ENCODE peak calls at places on chromosomes 4 and X, in six cellular contexts. A, G, Q, D, F and M are unnamed samples.

GRCh38 chr4:110902500-110902899 is 279.6 kb upstream of the PITX2 start:
- DNase-seq in A (no peak), G (no peak), Q (no peak), D (no peak), F (no peak), M (peak; percentile 30)

GRCh38 chr4:118811832-118812231 is 24.1 kb downstream of the SEC24D start:
- DNase-seq in G (no peak), F (no peak), Q (no peak), A (no peak), D (no peak), M (no peak)

GRCh38 chr4:54384563-54384962 is 155.5 kb downstream of the PDGFRA start:
- DNase-seq in Q (no peak), A (peak; percentile 7), F (peak; percentile 56), G (peak; percentile 3), D (peak; percentile 6), M (peak; percentile 14)

GRCh38 chr4:156779774-156780173 is 191.8 kb downstream of the PDGFC start:
- DNase-seq in A (no peak), D (no peak), G (peak; percentile 86), Q (no peak), F (peak; percentile 84), M (peak; percentile 76)

GRCh38 chr4:7118013-7118832 is 50.4 kb upstream of the GRPEL1 start:
- DNase-seq in Q (no peak), F (no peak), G (no peak), A (no peak), D (no peak), M (no peak)

GRCh38 chr4:40626183-40626990 is 3.3 kb downstream of the RBM47 start:
- DNase-seq in D (no peak), F (peak; percentile 51), Q (no peak), A (no peak), G (no peak), M (no peak)

GRCh38 chr4:54499308-54500074 is 158.3 kb upstream of the KIT start:
- DNase-seq in Q (no peak), D (no peak), A (no peak), F (peak; percentile 52), G (no peak), M (peak; percentile 55)

GRCh38 chr4:139975830-139976272 is 178.1 kb downstream of the MAML3 start:
- DNase-seq in F (peak; percentile 47), G (no peak), Q (no peak), D (no peak), A (peak; percentile 4), M (peak; percentile 47)

GRCh38 chr4:144820115-144820514 is 174.2 kb downstream of the HHIP start:
- DNase-seq in Q (no peak), G (no peak), F (no peak), A (no peak), D (no peak), M (peak; percentile 22)

GRCh38 chr4:15479089-15479912 is 9.6 kb downstream of the CC2D2A start:
- DNase-seq in Q (peak; percentile 86), F (peak; percentile 81), A (peak; percentile 44), D (peak; percentile 35), G (peak; percentile 77), M (peak; percentile 76)

GRCh38 chr4:1245481-1246051 is 3.4 kb downstream of the CTBP1 start:
- DNase-seq in D (no peak), Q (no peak), A (no peak), F (no peak), G (no peak), M (no peak)
- H3K4me1 ChIP-seq in D (peaks cover 44% of the 10 kb centered on the region), Q (no peaks in the 10 kb centered on the region), A (peaks cover 27% of the 10 kb centered on the region), F (peaks cover 22% of the 10 kb centered on the region), G (peaks cover 34% of the 10 kb centered on the region), M (peaks cover 32% of the 10 kb centered on the region)

DNA sequence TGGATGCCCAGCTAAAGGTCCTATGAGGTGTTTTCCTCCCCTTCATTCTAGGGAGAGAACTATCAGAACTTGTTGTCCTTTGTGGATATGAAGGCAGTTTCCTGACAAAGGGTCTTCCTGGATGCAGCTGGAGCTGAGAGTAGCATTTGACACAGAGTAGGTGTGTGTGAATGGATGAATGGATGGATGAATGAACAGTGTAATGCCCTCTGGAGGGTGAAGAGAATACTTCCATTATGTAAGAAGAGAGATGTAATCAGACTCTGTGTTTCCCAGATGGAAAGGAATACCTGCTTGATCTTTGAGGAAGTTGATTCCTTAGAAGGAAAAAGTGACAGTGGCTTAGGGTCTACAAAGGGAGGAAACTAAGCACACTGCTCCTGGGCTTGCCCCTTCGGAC is 55.4 kb upstream of the AADAT start:
- DNase-seq in F (no peak), A (no peak), G (no peak), Q (no peak), D (no peak), M (no peak)
- H3K27ac ChIP-seq in F (no peak overlapping the region), A (no peak overlapping the region), G (no peak overlapping the region), Q (no peak overlapping the region), D (no peak overlapping the region), M (no peak overlapping the region)

GRCh38 chrX:134604701-134605271 is 53.5 kb downstream of the PLAC1 start:
- DNase-seq in D (no peak), A (no peak), Q (no peak), F (peak; percentile 51), G (no peak), M (peak; percentile 38)
- H2AFZ ChIP-seq in D (no peak overlapping the region), A (no peak overlapping the region), Q (no peak overlapping the region), F (peak overlapping the region; percentile 57), G (no peak overlapping the region), M (peak overlapping the region; percentile 49)

DNA sequence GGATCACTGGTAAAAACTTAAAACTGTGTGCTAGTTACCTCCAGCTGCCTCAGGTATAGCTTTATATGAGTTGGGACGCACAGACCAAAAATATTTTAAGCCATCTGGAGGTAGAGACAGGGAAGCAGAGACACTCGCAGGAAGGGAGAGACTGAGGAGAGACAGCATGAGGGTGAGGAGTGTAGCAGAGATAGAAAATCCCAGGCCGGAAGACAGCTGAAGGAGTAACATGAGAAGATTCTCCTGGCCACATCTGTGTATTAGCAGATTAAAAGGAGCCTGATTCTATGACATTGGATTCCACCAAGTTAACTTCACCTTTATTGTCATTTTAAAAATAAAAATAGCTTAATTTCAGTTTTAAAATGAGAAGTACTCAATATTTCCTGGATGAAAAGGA is 84.3 kb downstream of the PDLIM5 start:
- DNase-seq in F (no peak), G (no peak), D (no peak), A (no peak), Q (no peak), M (no peak)
- H3K4me1 ChIP-seq in F (peaks cover 33% of the 10 kb centered on the region), G (peaks cover 25% of the 10 kb centered on the region), D (no peaks in the 10 kb centered on the region), A (no peaks in the 10 kb centered on the region), Q (peaks cover 13% of the 10 kb centered on the region), M (peaks cover 23% of the 10 kb centered on the region)

DNA sequence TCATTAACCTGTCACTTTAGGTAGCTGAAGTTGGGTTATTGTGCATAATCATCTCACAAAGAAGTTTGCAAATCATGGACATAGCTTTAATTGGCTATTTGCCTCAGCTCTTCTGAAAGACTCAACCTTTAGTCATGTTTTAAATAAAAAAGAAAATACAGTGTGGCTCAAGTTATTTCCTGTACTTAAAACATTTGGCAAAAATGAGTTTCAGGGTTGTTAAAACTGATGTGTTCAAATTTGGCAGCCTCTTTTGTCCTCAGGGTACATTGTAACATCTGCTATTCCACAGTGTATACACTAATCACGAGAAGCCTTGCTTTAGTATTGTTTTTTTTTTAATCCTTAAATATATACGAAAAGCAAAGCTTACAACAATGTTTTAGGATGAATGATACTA is 31.5 kb upstream of the HPGD start:
- DNase-seq in Q (no peak), F (peak; percentile 83), D (no peak), A (no peak), G (no peak), M (peak; percentile 72)
- H3K27ac ChIP-seq in Q (no peak overlapping the region), F (peak overlapping the region; percentile 86), D (no peak overlapping the region), A (no peak overlapping the region), G (no peak overlapping the region), M (no peak overlapping the region)

GRCh38 chr4:113784497-113785254 is 23.1 kb upstream of the CAMK2D start:
- DNase-seq in D (no peak), A (no peak), G (peak; percentile 83), F (peak; percentile 95), Q (no peak), M (peak; percentile 97)
- H2AFZ ChIP-seq in D (no peak overlapping the region), A (no peak overlapping the region), G (no peak overlapping the region), F (no peak overlapping the region), Q (no peak overlapping the region), M (peak overlapping the region; percentile 54)

DNA sequence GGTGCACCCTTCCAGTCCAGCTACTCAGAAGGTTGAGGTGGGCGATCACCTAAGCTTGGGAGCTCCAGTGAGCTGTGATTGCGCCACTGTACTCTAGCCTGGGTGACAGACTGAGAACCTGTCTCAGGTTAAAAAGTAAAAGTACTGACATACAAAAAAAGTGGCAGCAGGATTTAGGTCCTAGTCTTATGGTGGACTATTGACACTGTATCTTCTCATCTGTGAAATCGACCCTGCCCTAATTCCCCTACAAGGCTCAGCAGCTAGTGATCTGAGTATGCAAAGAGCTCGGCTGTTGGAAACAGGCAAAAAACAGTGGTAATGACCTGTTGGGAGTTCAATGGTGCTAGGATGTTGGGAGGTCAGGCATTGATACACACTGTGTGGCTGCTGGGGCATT is 57.0 kb downstream of the LEF1 start:
- DNase-seq in G (no peak), A (no peak), D (no peak), Q (no peak), F (no peak), M (no peak)
- H3K4me1 ChIP-seq in G (no peaks in the 10 kb centered on the region), A (peaks cover 81% of the 10 kb centered on the region), D (peaks cover 71% of the 10 kb centered on the region), Q (peaks cover 5% of the 10 kb centered on the region), F (no peaks in the 10 kb centered on the region), M (no peaks in the 10 kb centered on the region)

GRCh38 chr4:59054110-59054509 is 1943.9 kb upstream of the IGFBP7 start:
- DNase-seq in A (no peak), G (no peak), D (no peak), Q (no peak), F (no peak), M (no peak)

GRCh38 chr4:59062970-59063369 is 1952.8 kb upstream of the IGFBP7 start:
- DNase-seq in A (no peak), D (no peak), G (no peak), Q (no peak), F (no peak), M (no peak)

GRCh38 chr4:59060002-59060846 is 1950.0 kb upstream of the IGFBP7 start:
- DNase-seq in G (no peak), A (no peak), F (no peak), Q (no peak), D (no peak), M (no peak)

GRCh38 chr4:59060895-59061294 is 1950.7 kb upstream of the IGFBP7 start:
- DNase-seq in A (no peak), G (no peak), D (no peak), Q (no peak), F (peak; percentile 23), M (no peak)

GRCh38 chr4:59057804-59058203 is 1947.6 kb upstream of the IGFBP7 start:
- DNase-seq in D (no peak), G (peak; percentile 16), F (peak; percentile 89), A (no peak), Q (no peak), M (no peak)
- H3K27ac ChIP-seq in D (no peak overlapping the region), G (no peak overlapping the region), F (no peak overlapping the region), A (no peak overlapping the region), Q (no peak overlapping the region), M (no peak overlapping the region)

DNA sequence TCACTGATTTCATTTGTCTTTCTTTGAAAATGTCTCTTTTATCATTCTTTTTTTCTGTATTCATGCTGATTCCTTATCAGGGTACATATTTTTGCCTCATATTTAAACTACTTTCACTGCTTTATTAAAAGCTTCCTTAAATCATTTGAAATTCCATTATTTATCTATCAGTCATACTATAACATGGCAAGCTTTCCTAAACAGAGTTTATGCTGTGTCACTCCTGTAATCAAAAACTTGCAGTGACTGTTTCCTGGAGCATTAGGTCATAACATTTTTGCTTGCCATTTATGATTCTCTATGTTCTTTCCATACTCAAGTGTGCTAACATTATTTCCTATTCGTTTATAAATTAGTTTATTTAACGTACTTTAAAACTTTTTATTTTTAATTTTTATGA is 203.7 kb downstream of the BMPR1B start:
- DNase-seq in Q (no peak), F (no peak), G (no peak), A (no peak), D (no peak), M (no peak)
- H2AFZ ChIP-seq in Q (no peak overlapping the region), F (no peak overlapping the region), G (no peak overlapping the region), A (no peak overlapping the region), D (no peak overlapping the region), M (no peak overlapping the region)